ENCODE peak calls at places on chromosomes 12 and 14, in seven cellular contexts. One of them, this sample, is unnamed.

GRCh38 chr12:93176166-93176565 is 201.6 kb upstream of the NUDT4 start:
- DNase-seq in B cell: no peak
- DNase-seq in lower lobe of right lung: no peak
- DNase-seq in activated T-cell treated with anti-CD3 and anti-CD28 coated beads, Interleukin-2, amount 50 U/mL, for 72 hours: no peak
- DNase-seq in NCI-H446 treated with DMSO at 0.1 percent for 48 hours: peak; percentile 19
- DNase-seq in A673: no peak
- DNase-seq in epithelial cell of esophagus: peak; percentile 31
- DNase-seq in this sample: no peak

GRCh38 chr12:113135178-113136127 is at the start of gene RASAL1:
- DNase-seq in B cell: peak; percentile 87
- DNase-seq in lower lobe of right lung: peak; percentile 46
- DNase-seq in activated T-cell treated with anti-CD3 and anti-CD28 coated beads, Interleukin-2, amount 50 U/mL, for 72 hours: peak; percentile 95
- DNase-seq in NCI-H446 treated with DMSO at 0.1 percent for 48 hours: no peak
- DNase-seq in A673: peak; percentile 44
- DNase-seq in epithelial cell of esophagus: peak; percentile 55
- DNase-seq in this sample: peak; percentile 59

GRCh38 chr14:37583358-37584210 is 11.5 kb downstream of the FOXA1 start:
- DNase-seq in B cell: no peak
- DNase-seq in lower lobe of right lung: peak; percentile 72
- DNase-seq in activated T-cell treated with anti-CD3 and anti-CD28 coated beads, Interleukin-2, amount 50 U/mL, for 72 hours: no peak
- DNase-seq in NCI-H446 treated with DMSO at 0.1 percent for 48 hours: no peak
- DNase-seq in A673: no peak
- DNase-seq in epithelial cell of esophagus: peak; percentile 16
- DNase-seq in this sample: no peak

GRCh38 chr12:109696485-109697269 is 16.9 kb upstream of the FAM222A start:
- DNase-seq in B cell: no peak
- DNase-seq in lower lobe of right lung: no peak
- DNase-seq in activated T-cell treated with anti-CD3 and anti-CD28 coated beads, Interleukin-2, amount 50 U/mL, for 72 hours: peak; percentile 14
- DNase-seq in NCI-H446 treated with DMSO at 0.1 percent for 48 hours: no peak
- DNase-seq in A673: no peak
- DNase-seq in epithelial cell of esophagus: peak; percentile 17
- DNase-seq in this sample: no peak

GRCh38 chr12:122721057-122721545 is 4.5 kb upstream of the HCAR3 start:
- DNase-seq in B cell: no peak
- DNase-seq in lower lobe of right lung: no peak
- DNase-seq in activated T-cell treated with anti-CD3 and anti-CD28 coated beads, Interleukin-2, amount 50 U/mL, for 72 hours: no peak
- DNase-seq in NCI-H446 treated with DMSO at 0.1 percent for 48 hours: no peak
- DNase-seq in A673: no peak
- DNase-seq in epithelial cell of esophagus: peak; percentile 94
- DNase-seq in this sample: no peak

GRCh38 chr14:24607081-24607480 is 2.4 kb downstream of the GZMH start:
- DNase-seq in B cell: no peak
- DNase-seq in lower lobe of right lung: no peak
- DNase-seq in activated T-cell treated with anti-CD3 and anti-CD28 coated beads, Interleukin-2, amount 50 U/mL, for 72 hours: no peak
- DNase-seq in NCI-H446 treated with DMSO at 0.1 percent for 48 hours: no peak
- DNase-seq in A673: no peak
- DNase-seq in epithelial cell of esophagus: no peak
- DNase-seq in this sample: no peak

GRCh38 chr12:7645395-7646177 is 20.1 kb downstream of the APOBEC1 start:
- DNase-seq in B cell: peak; percentile 47
- DNase-seq in lower lobe of right lung: no peak
- DNase-seq in activated T-cell treated with anti-CD3 and anti-CD28 coated beads, Interleukin-2, amount 50 U/mL, for 72 hours: peak; percentile 20
- DNase-seq in NCI-H446 treated with DMSO at 0.1 percent for 48 hours: no peak
- DNase-seq in A673: peak; percentile 62
- DNase-seq in epithelial cell of esophagus: peak; percentile 40
- DNase-seq in this sample: no peak

GRCh38 chr12:8828514-8829127 is 6.2 kb downstream of the A2ML1 start:
- DNase-seq in B cell: no peak
- DNase-seq in lower lobe of right lung: no peak
- DNase-seq in activated T-cell treated with anti-CD3 and anti-CD28 coated beads, Interleukin-2, amount 50 U/mL, for 72 hours: no peak
- DNase-seq in NCI-H446 treated with DMSO at 0.1 percent for 48 hours: no peak
- DNase-seq in A673: no peak
- DNase-seq in epithelial cell of esophagus: peak; percentile 55
- DNase-seq in this sample: no peak

GRCh38 chr14:105570482-105570881 is 44.1 kb downstream of the TMEM121 start:
- DNase-seq in B cell: no peak
- DNase-seq in lower lobe of right lung: no peak
- DNase-seq in activated T-cell treated with anti-CD3 and anti-CD28 coated beads, Interleukin-2, amount 50 U/mL, for 72 hours: no peak
- DNase-seq in NCI-H446 treated with DMSO at 0.1 percent for 48 hours: no peak
- DNase-seq in A673: no peak
- DNase-seq in epithelial cell of esophagus: no peak
- DNase-seq in this sample: no peak

GRCh38 chr14:91113829-91114078 is at the start of gene DGLUCY:
- DNase-seq in B cell: peak; percentile 60
- DNase-seq in lower lobe of right lung: peak; percentile 88
- DNase-seq in activated T-cell treated with anti-CD3 and anti-CD28 coated beads, Interleukin-2, amount 50 U/mL, for 72 hours: peak; percentile 75
- DNase-seq in NCI-H446 treated with DMSO at 0.1 percent for 48 hours: no peak
- DNase-seq in A673: peak; percentile 87
- DNase-seq in epithelial cell of esophagus: no peak
- DNase-seq in this sample: no peak

GRCh38 chr12:47839214-47839613 is 19.5 kb upstream of the HDAC7 start:
- DNase-seq in B cell: no peak
- DNase-seq in lower lobe of right lung: no peak
- DNase-seq in activated T-cell treated with anti-CD3 and anti-CD28 coated beads, Interleukin-2, amount 50 U/mL, for 72 hours: no peak
- DNase-seq in NCI-H446 treated with DMSO at 0.1 percent for 48 hours: no peak
- DNase-seq in A673: no peak
- DNase-seq in epithelial cell of esophagus: no peak
- DNase-seq in this sample: no peak

GRCh38 chr12:108563135-108563803 is 873 bp downstream of the ISCU start:
- DNase-seq in B cell: peak; percentile 79
- DNase-seq in lower lobe of right lung: peak; percentile 86
- DNase-seq in activated T-cell treated with anti-CD3 and anti-CD28 coated beads, Interleukin-2, amount 50 U/mL, for 72 hours: peak; percentile 92
- DNase-seq in NCI-H446 treated with DMSO at 0.1 percent for 48 hours: peak; percentile 38
- DNase-seq in A673: peak; percentile 93
- DNase-seq in epithelial cell of esophagus: peak; percentile 87
- DNase-seq in this sample: peak; percentile 78

GRCh38 chr12:85639834-85640233 is 196.4 kb downstream of the RASSF9 start:
- DNase-seq in B cell: no peak
- DNase-seq in lower lobe of right lung: no peak
- DNase-seq in activated T-cell treated with anti-CD3 and anti-CD28 coated beads, Interleukin-2, amount 50 U/mL, for 72 hours: no peak
- DNase-seq in NCI-H446 treated with DMSO at 0.1 percent for 48 hours: no peak
- DNase-seq in A673: no peak
- DNase-seq in epithelial cell of esophagus: no peak
- DNase-seq in this sample: no peak

GRCh38 chr12:62898568-62898967 is 36.4 kb downstream of the PPM1H start:
- DNase-seq in B cell: no peak
- DNase-seq in lower lobe of right lung: no peak
- DNase-seq in activated T-cell treated with anti-CD3 and anti-CD28 coated beads, Interleukin-2, amount 50 U/mL, for 72 hours: no peak
- DNase-seq in NCI-H446 treated with DMSO at 0.1 percent for 48 hours: no peak
- DNase-seq in A673: peak; percentile 40
- DNase-seq in epithelial cell of esophagus: peak; percentile 50
- DNase-seq in this sample: no peak